ENCODE peak calls at places on chromosome 20, in eight cellular contexts. P is adrenal gland; A is CD4-positive, alpha-beta memory T cell; I is neuronal stem cell; W is PC-9; D is A549; S is ovary; Z is psoas muscle. Y is an unnamed sample. For H3K9me3, the result is how much of the 10 kb centered on the place peaks cover.

GRCh38 chr20:62972270-62973032 is 19.9 kb downstream of the SLC17A9 start:
- DNase-seq in W (peak), S (peak), I (peak), P (peak), D (peak), Z (peak), A (peak), Y (peak)

GRCh38 chr20:4026093-4026601 is 10.8 kb upstream of the RNF24 start:
- DNase-seq in Z (no peak), P (no peak), D (peak), I (no peak), A (no peak), W (no peak), S (no peak), Y (no peak)

GRCh38 chr20:52812231-52812847 is 159.8 kb upstream of the TSHZ2 start:
- DNase-seq in P (peak), W (no peak), I (no peak), D (no peak), A (no peak), S (no peak), Z (no peak), Y (no peak)

GRCh38 chr20:45934046-45934586 is 367 bp upstream of the PCIF1 start:
- DNase-seq in W (no peak), Z (peak), S (peak), P (peak), D (peak), I (no peak), A (no peak), Y (peak)

GRCh38 chr20:37723668-37724067 is 29.8 kb downstream of the CTNNBL1 start:
- DNase-seq in P (no peak), D (no peak), S (no peak), Z (no peak), W (no peak), A (no peak), I (no peak), Y (no peak)

GRCh38 chr20:4717816-4718215 is 3.9 kb upstream of the PRND start:
- DNase-seq in D (no peak), P (no peak), S (no peak), Z (no peak), W (no peak), I (no peak), A (no peak), Y (no peak)

GRCh38 chr20:21074605-21075336 is 31.4 kb downstream of the LINC00237 start:
- DNase-seq in W (no peak), Z (no peak), S (no peak), I (no peak), D (no peak), P (no peak), A (no peak), Y (no peak)

GRCh38 chr20:63640086-63640485 is 13.1 kb downstream of the STMN3 start:
- DNase-seq in W (peak), D (no peak), Z (no peak), A (no peak), S (no peak), P (no peak), I (no peak), Y (no peak)

GRCh38 chr20:44615876-44616603 is 33.7 kb downstream of the PKIG start:
- DNase-seq in Z (peak), S (no peak), P (peak), I (no peak), A (no peak), W (no peak), D (no peak), Y (no peak)

GRCh38 chr20:56195946-56196345 is 52.6 kb upstream of the MC3R start:
- DNase-seq in P (no peak), S (no peak), Z (no peak), A (no peak), I (no peak), D (no peak), W (no peak), Y (no peak)
- H3K9me3 ChIP-seq in P (under half), S (under half), Z (under half), A (under half), I (under half), D (under half), W (under half), Y (under half)

DNA sequence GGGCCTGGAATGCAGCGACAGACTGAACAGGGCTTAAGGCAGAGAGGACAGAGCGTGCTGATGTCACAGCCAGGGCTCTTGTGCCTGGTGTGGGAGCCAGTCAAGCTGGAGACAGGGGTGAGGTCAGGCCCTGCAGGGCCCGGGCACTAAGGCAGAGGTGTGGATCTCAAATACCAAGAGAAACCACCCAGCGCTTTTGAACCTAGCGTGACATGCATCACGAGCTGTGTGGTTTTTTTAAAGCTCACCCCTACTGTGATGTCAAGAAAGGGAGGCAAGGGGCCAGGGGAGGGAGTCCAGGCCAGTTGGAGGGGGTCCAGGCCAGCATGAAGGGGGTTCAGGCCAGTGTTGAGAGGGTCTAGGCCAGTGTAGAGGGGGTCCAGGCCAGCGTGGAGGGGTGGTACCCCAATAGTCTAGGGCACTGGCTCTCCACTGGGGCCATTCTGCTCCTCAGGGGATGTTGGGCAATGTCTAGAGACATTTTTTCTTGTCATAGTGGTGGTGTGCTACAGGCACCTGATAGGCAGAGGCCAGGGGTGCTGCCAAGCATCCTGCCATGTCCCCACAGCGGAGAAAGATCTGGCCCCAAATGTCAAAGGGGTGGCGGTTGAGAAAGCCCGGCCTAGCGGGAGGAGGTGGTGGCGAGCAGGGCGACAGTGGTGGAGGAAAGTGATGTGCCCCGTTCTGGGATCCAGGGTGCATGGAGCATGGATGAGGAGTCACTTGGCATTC is 42.6 kb downstream of the RBM38 start:
- DNase-seq in D (no peak), P (no peak), S (no peak), W (no peak), I (no peak), Z (no peak), A (no peak), Y (no peak)
- H3K27ac ChIP-seq in D (no peak), P (no peak), S (no peak), W (no peak), I (no peak), Z (peak), A (peak), Y (peak)

DNA sequence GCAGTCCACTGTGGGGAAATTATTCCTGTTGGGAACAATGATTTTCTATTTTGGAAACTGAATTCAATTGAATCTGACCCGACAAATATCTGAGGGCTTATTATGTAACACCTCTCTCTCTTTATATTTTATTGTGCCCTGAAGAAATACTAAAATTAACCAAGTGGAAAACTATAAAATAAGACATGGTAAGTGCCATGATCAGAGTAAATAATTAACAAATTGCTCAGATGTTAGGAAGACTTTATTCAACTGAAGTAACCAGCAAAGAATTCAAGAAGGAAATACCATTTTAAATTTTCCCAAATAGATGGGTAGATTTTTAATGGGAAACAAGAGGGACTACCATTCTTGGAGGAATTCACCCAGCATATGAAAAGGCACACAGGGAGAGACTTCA is 632.9 kb downstream of the MAFB start:
- DNase-seq in P (no peak), Z (no peak), D (no peak), A (no peak), I (no peak), W (no peak), S (no peak), Y (no peak)
- H3K9me3 ChIP-seq in P (under half), Z (under half), D (under half), A (under half), I (under half), W (under half), S (under half), Y (under half)

GRCh38 chr20:38835792-38836191 is 30.3 kb downstream of the PPP1R16B start:
- DNase-seq in I (no peak), D (no peak), Z (no peak), W (no peak), A (no peak), P (no peak), S (no peak), Y (no peak)

GRCh38 chr20:38836991-38837390 is 31.5 kb downstream of the PPP1R16B start:
- DNase-seq in D (no peak), I (no peak), Z (no peak), A (no peak), P (no peak), S (no peak), W (no peak), Y (peak)

GRCh38 chr20:38839563-38839962 is 34.1 kb downstream of the PPP1R16B start:
- DNase-seq in A (no peak), W (no peak), P (no peak), Z (no peak), I (no peak), S (no peak), D (no peak), Y (no peak)

GRCh38 chr20:38840053-38840893 is 34.8 kb downstream of the PPP1R16B start:
- DNase-seq in P (no peak), D (no peak), Z (no peak), W (no peak), S (no peak), A (no peak), I (no peak), Y (no peak)

DNA sequence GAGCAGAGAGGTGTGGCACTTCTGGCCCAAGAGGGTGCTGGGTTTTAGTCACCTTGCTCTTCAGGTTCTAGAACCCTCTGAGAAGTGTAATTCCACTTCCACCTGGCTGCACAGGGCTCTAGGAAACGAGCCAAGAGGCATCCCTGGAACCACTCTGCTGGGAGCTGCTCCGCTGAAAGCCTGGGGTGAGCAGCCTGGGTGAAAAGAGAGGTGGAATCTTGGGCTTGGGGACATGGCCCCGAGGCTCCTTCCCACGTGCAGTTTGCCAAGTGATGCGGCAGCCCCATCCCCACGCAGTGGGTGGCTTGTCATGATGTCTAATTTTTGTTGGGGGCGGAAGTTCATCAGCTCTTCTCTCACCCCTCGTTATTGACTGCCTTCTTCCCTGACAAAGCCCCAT is 32.8 kb downstream of the PPP1R16B start:
- DNase-seq in I (no peak), P (no peak), S (no peak), Z (no peak), A (no peak), D (no peak), W (no peak), Y (no peak)
- H3K27ac ChIP-seq in I (no peak), P (no peak), S (no peak), Z (no peak), A (no peak), D (no peak), W (no peak), Y (no peak)

DNA sequence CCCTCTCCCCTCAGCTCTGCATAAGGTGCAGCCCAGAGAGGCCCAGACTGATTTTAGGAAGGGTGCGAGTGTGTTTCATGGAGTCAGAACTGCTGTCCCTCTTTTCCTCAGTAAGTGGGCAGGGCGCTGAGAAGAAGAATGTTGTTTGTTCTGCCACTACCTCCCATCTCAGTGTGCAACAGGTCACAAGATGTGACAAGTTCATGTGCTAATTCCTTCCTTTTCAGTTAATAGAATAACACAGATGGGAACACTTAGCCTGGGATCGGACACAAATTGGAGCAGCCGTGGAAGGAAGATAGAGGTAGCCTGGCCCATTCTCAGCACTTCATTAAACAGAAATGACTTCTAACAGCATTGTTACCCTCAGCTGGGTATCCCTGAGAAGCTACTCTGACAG is 784.3 kb downstream of the MAFB start:
- DNase-seq in I (no peak), W (no peak), S (no peak), A (no peak), P (no peak), Z (no peak), D (no peak), Y (no peak)
- H3K9me3 ChIP-seq in I (under half), W (under half), S (under half), A (under half), P (under half), Z (under half), D (under half), Y (under half)